ENCODE peak calls at places on chromosome 19, in six cellular contexts. O, Y, W, K, D and M are unnamed samples.

GRCh38 chr19:50325310-50326100 is 3.7 kb downstream of the KCNC3 start:
- DNase-seq in O (no peak), K (no peak), W (peak; percentile 72), D (no peak), Y (no peak), M (peak; percentile 99)

GRCh38 chr19:20278342-20278741 is 111.3 kb downstream of the ZNF486 start:
- DNase-seq in W (no peak), D (no peak), Y (no peak), O (no peak), K (no peak), M (no peak)

GRCh38 chr19:46654621-46655152 is 6.3 kb downstream of the DACT3 start:
- DNase-seq in D (no peak), K (no peak), Y (no peak), W (no peak), O (no peak), M (no peak)

GRCh38 chr19:47780215-47780551 is 1.7 kb downstream of the SELENOW start:
- DNase-seq in K (no peak), D (no peak), O (no peak), W (no peak), Y (no peak), M (no peak)

GRCh38 chr19:3383121-3383722 is 16.8 kb downstream of the NFIC start:
- DNase-seq in D (peak; percentile 72), Y (peak; percentile 91), K (no peak), O (no peak), W (no peak), M (no peak)

GRCh38 chr19:15195987-15196682 is 4.7 kb downstream of the NOTCH3 start:
- DNase-seq in O (no peak), W (no peak), K (no peak), D (no peak), Y (peak; percentile 93), M (no peak)

GRCh38 chr19:28463493-28464053 is 749.4 kb downstream of the UQCRFS1 start:
- DNase-seq in W (no peak), O (no peak), D (no peak), K (no peak), Y (peak; percentile 42), M (no peak)

GRCh38 chr19:2047449-2048103 is 3.5 kb downstream of the MKNK2 start:
- DNase-seq in K (peak; percentile 81), D (peak; percentile 64), Y (no peak), W (peak; percentile 86), O (no peak), M (peak; percentile 75)

GRCh38 chr19:12838182-12838890 is at the start of gene MAST1:
- DNase-seq in D (no peak), W (peak; percentile 54), Y (no peak), K (no peak), O (no peak), M (peak; percentile 73)

GRCh38 chr19:36136975-36137686 is 2.7 kb upstream of the CAPNS1 start:
- DNase-seq in K (no peak), D (no peak), W (peak; percentile 84), Y (peak; percentile 90), O (no peak), M (peak; percentile 90)

GRCh38 chr19:55279773-55280643 is at the start of gene HSPBP1:
- DNase-seq in D (peak; percentile 76), K (peak; percentile 95), O (peak; percentile 76), W (peak; percentile 92), Y (peak; percentile 98), M (peak; percentile 99)

GRCh38 chr19:13029301-13029880 is 34.1 kb downstream of the NFIX start:
- DNase-seq in K (no peak), O (no peak), W (no peak), D (no peak), Y (no peak), M (no peak)

GRCh38 chr19:35363001-35363590 is 4.8 kb downstream of the FFAR3 start:
- DNase-seq in W (no peak), Y (peak; percentile 77), D (no peak), K (peak; percentile 64), O (no peak), M (no peak)

GRCh38 chr19:23991170-23991569 is 76.5 kb downstream of the ZNF726 start:
- DNase-seq in O (no peak), D (no peak), W (no peak), K (no peak), Y (no peak), M (no peak)

GRCh38 chr19:15934332-15935078 is at the start of gene CYP4F11:
- DNase-seq in Y (peak; percentile 92), K (no peak), D (peak; percentile 14), W (peak; percentile 62), O (no peak), M (peak; percentile 81)

GRCh38 chr19:35347171-35347929 is at the start of gene FFAR1:
- DNase-seq in Y (peak; percentile 80), O (no peak), D (no peak), W (no peak), K (peak; percentile 47), M (no peak)

GRCh38 chr19:35442091-35442490 is 6.0 kb upstream of the FFAR2 start:
- DNase-seq in K (no peak), Y (no peak), W (no peak), D (no peak), O (no peak), M (no peak)

GRCh38 chr19:13132471-13133166 is 14.6 kb downstream of the NACC1 start:
- DNase-seq in O (no peak), D (no peak), W (no peak), Y (no peak), K (no peak), M (no peak)

GRCh38 chr19:7917292-7918061 is 2.7 kb upstream of the SNAPC2 start:
- DNase-seq in Y (no peak), K (no peak), D (no peak), W (no peak), O (no peak), M (no peak)

GRCh38 chr19:45630463-45630862 is 8.7 kb downstream of the EML2 start:
- DNase-seq in D (no peak), O (no peak), W (no peak), K (no peak), Y (no peak), M (peak; percentile 46)

GRCh38 chr19:50723069-50723468 is at the start of gene CLEC11A:
- DNase-seq in O (no peak), Y (peak; percentile 93), K (no peak), D (no peak), W (no peak), M (no peak)

GRCh38 chr19:3324405-3324856 is 42.0 kb upstream of the NFIC start:
- DNase-seq in O (peak; percentile 55), W (peak; percentile 67), Y (peak; percentile 94), D (no peak), K (no peak), M (no peak)

GRCh38 chr19:13597625-13598024 is 91.3 kb upstream of the CACNA1A start:
- DNase-seq in W (peak; percentile 45), O (no peak), D (peak; percentile 2), Y (no peak), K (no peak), M (peak; percentile 79)

GRCh38 chr19:7646426-7646700 is 9.5 kb downstream of the STXBP2 start:
- DNase-seq in Y (no peak), W (no peak), O (no peak), D (no peak), K (no peak), M (no peak)

DNA sequence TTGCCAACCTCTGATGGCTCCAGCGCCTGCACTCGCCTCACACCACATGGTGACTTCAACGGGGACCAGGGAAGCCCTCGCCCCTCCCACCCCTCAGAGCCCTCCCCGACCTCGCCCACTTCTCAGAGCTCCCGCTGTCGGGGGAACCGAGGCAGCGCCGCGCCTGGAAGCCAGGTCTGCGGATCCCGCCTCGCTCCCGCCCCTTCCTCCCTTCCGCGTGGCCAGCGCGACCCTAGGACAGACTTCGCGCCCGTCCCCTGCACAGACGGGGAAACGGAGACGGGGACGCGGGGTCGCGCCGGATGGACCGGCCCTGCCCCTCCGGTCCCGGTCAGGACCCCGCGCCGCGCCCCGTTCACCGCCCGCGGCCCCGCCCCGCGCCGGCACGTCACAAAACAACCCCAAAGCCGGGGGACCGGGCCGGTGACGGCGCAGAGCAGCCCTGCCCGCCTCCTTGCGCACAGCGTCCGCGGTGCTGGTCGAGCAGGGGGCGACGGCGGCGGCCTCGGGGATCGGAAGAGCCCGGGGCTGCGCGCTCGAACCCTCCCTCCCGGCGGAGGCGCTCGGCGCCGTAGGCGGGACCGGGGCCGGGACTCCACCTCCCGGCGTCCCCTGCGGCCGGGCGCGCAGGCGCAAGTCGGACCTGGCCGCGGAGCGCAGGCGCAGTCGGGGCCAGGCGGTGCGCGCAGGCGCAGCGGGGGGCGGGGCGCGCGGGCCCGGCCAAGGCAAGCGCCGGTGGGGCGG is 379 bp upstream of the CDC34 start:
- DNase-seq in O (peak; percentile 68), W (peak; percentile 91), Y (peak; percentile 95), D (peak; percentile 47), K (no peak), M (peak; percentile 95)
- TF ChIP-seq POLR2A in O (no peak), W (no peak), Y (no peak), D (no peak), K (no peak), M (peak; percentile 57)

GRCh38 chr19:33755314-33756020 is 41.2 kb upstream of the KCTD15 start:
- DNase-seq in K (no peak), W (no peak), D (no peak), Y (no peak), O (no peak), M (no peak)
- TF ChIP-seq POLR2A in K (no peak), W (no peak), D (no peak), Y (no peak), O (no peak), M (no peak)

DNA sequence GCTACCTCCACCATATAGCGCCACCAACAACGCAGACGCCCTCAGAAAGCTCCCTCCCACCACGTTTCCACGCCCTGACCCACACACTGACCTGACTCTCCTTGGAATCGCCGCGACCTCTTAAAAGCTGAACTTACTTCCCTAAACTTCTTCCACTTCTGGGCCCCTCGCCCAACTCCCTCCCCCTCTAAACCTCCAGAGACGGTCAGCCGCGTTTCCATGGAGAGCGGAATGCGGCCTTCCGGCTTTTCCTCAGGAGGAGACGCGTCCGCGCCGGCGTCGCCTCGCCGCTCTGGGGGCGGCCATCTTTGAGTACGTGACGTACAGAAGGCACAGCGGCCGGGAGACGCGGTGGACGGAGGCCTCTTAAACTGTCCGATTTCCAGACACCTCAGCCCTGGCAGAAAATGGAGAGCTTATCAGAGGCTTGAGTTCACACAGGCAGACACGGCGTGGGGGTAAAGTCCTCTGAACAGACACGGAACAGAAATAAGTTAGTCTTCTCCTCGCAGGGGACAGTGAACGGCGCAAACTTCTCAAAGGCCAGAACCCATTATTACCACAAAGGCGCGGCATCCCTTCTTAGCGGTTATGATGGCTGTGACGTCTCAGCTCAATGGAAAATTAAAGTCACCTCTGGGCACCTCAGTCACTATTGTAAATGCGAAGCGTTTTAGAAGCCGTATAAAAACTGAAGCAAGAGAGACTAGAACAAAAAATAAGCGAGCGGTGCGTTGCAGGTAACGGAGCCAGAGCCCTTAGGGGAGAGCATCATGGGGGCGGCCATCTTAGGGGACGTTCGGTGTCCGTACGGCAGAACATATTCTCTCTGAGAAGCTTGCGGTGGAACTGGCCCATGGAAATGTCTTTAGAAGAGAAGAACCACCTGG is at the start of gene ZNF432:
- DNase-seq in W (peak; percentile 94), K (peak; percentile 96), O (peak; percentile 90), D (peak; percentile 85), Y (peak; percentile 98), M (peak; percentile 83)
- TF ChIP-seq POLR2A in W (peak; percentile 90), K (no peak), O (peak; percentile 23), D (peak; percentile 35), Y (no peak), M (peak; percentile 5)

DNA sequence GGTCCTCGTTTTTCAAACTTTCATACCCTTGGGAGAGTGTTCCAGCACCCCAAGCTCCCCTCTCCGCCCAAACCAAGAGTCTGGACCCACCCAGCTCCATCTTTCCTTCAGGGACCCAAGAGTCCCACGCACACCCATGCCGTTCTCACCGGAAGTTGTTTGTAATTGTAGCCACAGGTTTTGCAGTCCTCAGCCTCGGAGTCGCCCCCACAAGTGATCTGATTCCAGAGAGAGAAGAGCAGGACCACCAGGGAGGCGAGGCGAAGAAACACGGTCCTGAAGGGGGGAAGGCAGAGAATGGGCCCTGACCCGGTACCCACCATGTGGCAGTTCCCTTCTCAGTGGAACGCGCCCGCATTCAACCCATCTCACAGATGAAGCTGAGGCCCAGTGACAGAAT is 3.4 kb upstream of the LENG1 start:
- DNase-seq in W (no peak), O (no peak), Y (no peak), K (no peak), D (no peak), M (no peak)
- TF ChIP-seq POLR2A in W (no peak), O (no peak), Y (no peak), K (no peak), D (no peak), M (no peak)